ENCODE peak calls at places on chromosome 3, in five cellular contexts. O is K562, I is HCT116, U is HepG2, D is SK-N-SH. X is an unnamed sample.

GRCh38 chr3:42053476-42053875 is 37.7 kb upstream of the TRAK1 start:
- DNase-seq in U (no peak), D (no peak), O (no peak), I (no peak), X (no peak)

GRCh38 chr3:100893590-100893989 is 99.6 kb downstream of the ABI3BP start:
- DNase-seq in O (no peak), I (no peak), U (peak; percentile 3), D (peak; percentile 15), X (peak; percentile 25)

GRCh38 chr3:10205461-10206165 is 40.9 kb downstream of the IRAK2 start:
- DNase-seq in U (no peak), I (peak; percentile 80), O (no peak), D (no peak), X (no peak)

GRCh38 chr3:88824646-88825303 is 282.6 kb upstream of the EPHA3 start:
- DNase-seq in I (no peak), U (no peak), D (no peak), O (no peak), X (no peak)

GRCh38 chr3:44648564-44649229 is at the start of gene ZNF35:
- DNase-seq in I (peak; percentile 87), O (peak; percentile 94), U (no peak), D (peak; percentile 90), X (peak; percentile 96)

GRCh38 chr3:72161870-72162617 is 377.1 kb upstream of the PROK2 start:
- DNase-seq in D (no peak), I (no peak), U (no peak), O (no peak), X (no peak)

GRCh38 chr3:55446860-55447259 is 40.2 kb downstream of the WNT5A start:
- DNase-seq in U (no peak), O (no peak), I (no peak), D (no peak), X (no peak)

GRCh38 chr3:105401691-105402149 is 35.0 kb downstream of the ALCAM start:
- DNase-seq in D (no peak), I (peak; percentile 53), U (no peak), O (no peak), X (no peak)

GRCh38 chr3:156762631-156763185 is 63.4 kb upstream of the LEKR1 start:
- DNase-seq in O (no peak), U (no peak), D (peak; percentile 30), I (no peak), X (no peak)

GRCh38 chr3:184678317-184679055 is 33.4 kb downstream of the MAGEF1 start:
- DNase-seq in D (no peak), I (no peak), O (no peak), U (no peak), X (no peak)

GRCh38 chr3:71063768-71064287 is 519.7 kb downstream of the FOXP1 start:
- DNase-seq in U (peak; percentile 49), O (peak; percentile 21), D (peak; percentile 53), I (no peak), X (peak; percentile 29)

GRCh38 chr3:46866720-46867549 is 3.7 kb upstream of the MYL3 start:
- DNase-seq in D (peak; percentile 86), O (peak; percentile 82), I (no peak), U (peak; percentile 39), X (peak; percentile 42)

GRCh38 chr3:69941439-69942176 is 57.9 kb upstream of the SAMMSON start:
- DNase-seq in D (no peak), O (no peak), U (no peak), I (no peak), X (no peak)

GRCh38 chr3:16299746-16300145 is 34.7 kb downstream of the OXNAD1 start:
- DNase-seq in I (no peak), U (no peak), D (no peak), O (no peak), X (no peak)

GRCh38 chr3:82058809-82059208 is 297.4 kb upstream of the GBE1 start:
- DNase-seq in O (no peak), U (no peak), I (no peak), D (no peak), X (no peak)

GRCh38 chr3:198032445-198032936 is 72.5 kb downstream of the LMLN start:
- DNase-seq in O (peak; percentile 51), D (no peak), U (no peak), I (no peak), X (no peak)

GRCh38 chr3:30915782-30916181 is 21.3 kb upstream of the GADL1 start:
- DNase-seq in D (no peak), O (no peak), I (no peak), U (no peak), X (no peak)

GRCh38 chr3:174862101-174862500 is 3.0 kb downstream of the NAALADL2 start:
- DNase-seq in O (no peak), U (peak; percentile 1), D (no peak), I (peak; percentile 51), X (peak; percentile 98)

GRCh38 chr3:79488407-79488806 is 279.4 kb downstream of the ROBO1 start:
- DNase-seq in O (no peak), D (no peak), I (no peak), U (no peak), X (no peak)

GRCh38 chr3:54950391-54951003 is 22.6 kb upstream of the LRTM1 start:
- DNase-seq in U (no peak), I (no peak), O (no peak), D (no peak), X (no peak)

GRCh38 chr3:170689218-170689874 is 103.5 kb upstream of the SLC7A14 start:
- DNase-seq in D (peak; percentile 4), O (no peak), U (no peak), I (peak; percentile 16), X (peak; percentile 56)

DNA sequence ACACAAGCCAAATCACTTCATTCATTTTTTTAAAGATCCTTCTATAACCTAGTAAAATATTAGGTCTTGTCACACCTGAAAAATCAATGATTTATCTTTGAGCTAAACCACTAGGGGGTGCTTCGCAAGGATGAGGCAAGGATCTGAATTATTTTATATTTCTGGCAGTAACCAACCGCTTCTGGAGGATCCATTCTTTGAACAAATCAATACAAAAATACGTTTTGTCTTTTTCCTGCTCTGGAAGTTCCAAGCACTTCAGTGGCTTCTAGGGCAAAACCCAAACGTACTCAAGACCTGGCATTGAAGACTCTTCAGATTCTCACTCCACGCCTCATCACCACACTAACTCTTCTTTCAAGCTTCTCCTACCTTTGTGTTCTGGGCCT is 486 bp downstream of the LSG1 start:
- DNase-seq in D (peak; percentile 58), U (peak; percentile 28), O (peak; percentile 53), I (peak; percentile 24), X (peak; percentile 62)
- TF ChIP-seq JUND in D (no peak), U (no peak), O (no peak), I (no peak), X (no peak)

GRCh38 chr3:99659032-99659431 is 20.6 kb downstream of the COL8A1 start:
- DNase-seq in I (no peak), U (no peak), O (no peak), D (no peak), X (no peak)
- TF ChIP-seq JUND in I (peak; percentile 9), U (no peak), O (no peak), D (no peak), X (no peak)

DNA sequence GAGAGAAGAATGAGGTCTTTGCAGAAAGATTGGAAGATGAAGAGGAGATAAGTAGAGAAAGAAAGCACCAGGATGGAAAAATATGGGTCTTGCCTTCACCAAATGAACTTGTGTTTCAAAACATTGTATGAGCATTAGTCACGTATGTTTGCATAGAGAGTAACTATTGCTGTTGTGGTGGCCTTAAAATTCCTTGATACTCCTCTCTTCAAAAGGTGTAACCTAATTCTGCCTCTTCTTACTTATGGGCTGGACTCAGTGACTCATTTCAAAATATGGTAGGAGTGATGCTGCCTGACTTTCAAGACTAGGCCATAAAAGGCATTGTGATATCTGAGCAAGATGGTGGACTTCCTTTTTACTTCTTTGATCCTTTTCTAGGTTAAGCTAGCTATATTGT is 228.7 kb upstream of the ZNF385D start:
- DNase-seq in D (no peak), I (no peak), O (no peak), U (peak; percentile 5), X (no peak)
- TF ChIP-seq JUND in D (no peak), I (no peak), O (no peak), U (no peak), X (no peak)

GRCh38 chr3:195768831-195769303 is 42.9 kb downstream of the MUC4 start:
- DNase-seq in D (peak; percentile 21), U (no peak), I (no peak), O (no peak), X (no peak)
- TF ChIP-seq JUND in D (no peak), U (no peak), I (no peak), O (no peak), X (no peak)

GRCh38 chr3:352599-352998 is 156.0 kb downstream of the CHL1 start:
- DNase-seq in D (no peak), I (no peak), O (no peak), U (no peak), X (no peak)

GRCh38 chr3:353191-353739 is 156.7 kb downstream of the CHL1 start:
- DNase-seq in O (no peak), D (no peak), I (no peak), U (no peak), X (no peak)

GRCh38 chr3:356947-357346 is 160.4 kb downstream of the CHL1 start:
- DNase-seq in I (no peak), O (no peak), D (no peak), U (no peak), X (no peak)

GRCh38 chr3:355622-356021 is 159.1 kb downstream of the CHL1 start:
- DNase-seq in D (no peak), U (no peak), O (no peak), I (no peak), X (no peak)

DNA sequence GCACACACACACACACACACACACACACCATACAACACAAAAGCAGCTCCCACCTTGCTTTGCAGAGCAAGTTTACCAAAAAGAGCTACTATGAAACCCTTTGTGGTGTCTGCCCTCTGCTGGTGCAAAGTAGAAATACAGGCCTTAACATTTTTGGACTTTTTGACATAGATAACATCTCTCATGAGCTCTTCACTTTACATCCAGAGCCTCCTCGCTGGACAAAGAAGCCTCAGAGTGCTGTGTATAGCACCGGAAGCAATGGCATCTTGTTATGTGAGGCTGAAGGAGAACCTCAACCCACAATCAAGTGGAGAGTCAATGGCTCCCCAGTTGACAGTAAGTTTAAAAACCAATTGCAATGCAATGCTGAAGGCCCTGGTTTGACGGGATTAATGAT is 157.9 kb downstream of the CHL1 start:
- DNase-seq in O (peak; percentile 35), D (peak; percentile 35), I (peak; percentile 19), U (peak; percentile 56), X (peak; percentile 89)
- TF ChIP-seq JUND in O (no peak), D (no peak), I (no peak), U (no peak), X (no peak)

GRCh38 chr3:15063656-15064286 is 1.3 kb downstream of the MRPS25 start:
- DNase-seq in U (no peak), D (peak; percentile 32), I (no peak), O (no peak), X (no peak)
- TF ChIP-seq JUND in U (no peak), D (no peak), I (no peak), O (no peak), X (no peak)

X was measured in T47D.